ENCODE peak calls at places on chromosomes 6 and 20, in nine cellular contexts. L is CD4-positive, alpha-beta T cell; S is PC-3; D is HFFc6; P is BJ; C is neural crest cell; X is upper lobe of right lung; U is mammary epithelial cell; K is heart left ventricle. B is an unnamed sample.

GRCh38 chr6:108581237-108581931 is 20.7 kb downstream of the FOXO3 start:
- DNase-seq in L (no peak), S (peak), D (peak), P (no peak), C (no peak), X (no peak), U (peak), K (no peak), B (no peak)

GRCh38 chr20:20824924-20825584 is 112.6 kb upstream of the RALGAPA2 start:
- DNase-seq in L (peak), S (peak), D (no peak), P (no peak), C (peak), X (peak), U (no peak), K (peak), B (peak)

GRCh38 chr6:85483041-85483700 is 33.3 kb downstream of the NT5E start:
- DNase-seq in L (peak), S (peak), D (peak), P (no peak), C (peak), X (peak), U (peak), K (peak), B (peak)

GRCh38 chr6:104253236-104253635 is 606.5 kb downstream of the HACE1 start:
- DNase-seq in L (no peak), S (peak), D (no peak), P (no peak), C (no peak), X (no peak), U (no peak), K (no peak), B (no peak)

GRCh38 chr6:135546680-135547418 is 49.3 kb upstream of the AHI1 start:
- DNase-seq in L (no peak), S (no peak), D (no peak), P (no peak), C (no peak), X (no peak), U (no peak), K (peak), B (no peak)

GRCh38 chr6:143901885-143902708 is 37.8 kb downstream of the ZC2HC1B start:
- DNase-seq in L (no peak), S (no peak), D (no peak), P (no peak), C (no peak), X (no peak), U (no peak), K (peak), B (no peak)

GRCh38 chr6:68559716-68560115 is 75.4 kb upstream of the ADGRB3 start:
- DNase-seq in L (no peak), S (peak), D (no peak), P (no peak), C (peak), X (no peak), U (no peak), K (no peak), B (no peak)

GRCh38 chr6:167933290-167933689 is 64.2 kb upstream of the KIF25 start:
- DNase-seq in L (no peak), S (no peak), D (no peak), P (no peak), C (no peak), X (no peak), U (no peak), K (no peak), B (no peak)

GRCh38 chr6:161268526-161269210 is 5.2 kb downstream of the AGPAT4 start:
- DNase-seq in L (no peak), S (peak), D (no peak), P (no peak), C (no peak), X (no peak), U (no peak), K (no peak), B (no peak)

DNA sequence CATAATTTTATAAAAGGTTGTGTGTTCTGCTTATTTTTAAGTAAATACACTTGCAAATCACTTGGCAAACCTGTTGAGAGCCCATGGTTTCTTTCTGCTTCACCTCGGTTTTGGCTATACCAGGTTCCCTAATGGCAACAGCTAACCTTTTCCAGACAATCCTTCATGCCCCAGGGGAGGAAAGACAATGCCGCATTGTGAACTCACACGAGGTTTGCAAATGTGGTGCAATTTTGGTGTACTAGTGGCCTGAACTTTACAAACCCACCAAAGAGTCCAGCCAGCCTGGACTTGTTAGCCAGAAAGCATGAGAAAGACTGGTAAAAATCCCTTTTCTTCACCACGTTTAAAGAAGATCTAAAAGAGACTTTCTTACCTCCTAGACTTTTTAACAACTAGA is 84.8 kb upstream of the SOX4 start:
- DNase-seq in L (no peak), S (no peak), D (no peak), P (no peak), C (no peak), X (no peak), U (peak), K (no peak), B (no peak)
- TF ChIP-seq CTCF in L (no peak), S (no peak), D (no peak), P (no peak), C (no peak), X (no peak), U (no peak), K (no peak), B (no peak)

GRCh38 chr20:48544402-48545333 is 283.1 kb downstream of the PREX1 start:
- DNase-seq in L (no peak), S (peak), D (no peak), P (no peak), C (no peak), X (no peak), U (no peak), K (no peak), B (no peak)
- TF ChIP-seq CTCF in L (no peak), S (no peak), D (no peak), P (no peak), C (no peak), X (no peak), U (no peak), K (no peak), B (no peak)

DNA sequence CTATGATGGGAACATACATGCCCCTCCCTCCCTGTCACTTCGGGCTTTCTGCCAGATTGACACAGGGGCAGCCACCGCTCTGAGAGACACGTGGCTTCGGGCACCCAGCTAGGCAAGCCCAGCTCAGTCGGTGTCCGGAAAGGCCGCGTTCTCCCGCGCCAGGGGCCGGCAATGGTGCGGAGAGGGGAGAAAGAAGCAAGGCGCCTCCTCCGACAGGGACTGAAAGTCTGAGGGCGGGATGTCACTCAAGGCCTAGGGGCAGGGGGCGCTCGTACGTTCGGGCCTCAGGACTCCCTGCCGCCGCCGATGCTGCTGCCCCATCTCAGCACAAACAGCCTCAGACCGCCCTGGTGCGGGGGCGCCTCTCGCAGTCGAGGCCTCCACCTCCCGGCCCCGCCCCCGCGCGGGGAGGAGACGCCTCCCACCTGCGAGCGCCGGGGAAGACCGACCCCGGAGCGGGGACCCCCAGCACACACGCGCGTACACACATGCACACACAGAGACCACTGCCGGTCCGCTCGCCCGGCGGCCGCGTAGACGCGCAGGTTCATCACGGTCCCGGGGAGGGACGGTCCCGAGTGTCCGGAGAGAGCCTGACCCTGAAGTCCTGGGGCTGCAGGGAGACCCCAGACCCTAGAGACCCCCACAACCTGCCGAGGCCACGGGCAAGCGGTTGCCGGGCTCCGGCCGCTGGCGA is 1.9 kb downstream of the GRM4 start:
- DNase-seq in L (peak), S (no peak), D (no peak), P (no peak), C (peak), X (peak), U (no peak), K (no peak), B (peak)
- TF ChIP-seq CTCF in L (no peak), S (peak), D (peak), P (peak), C (peak), X (no peak), U (no peak), K (no peak), B (peak)

GRCh38 chr6:44653761-44654218 is 266.3 kb downstream of the CDC5L start:
- DNase-seq in L (no peak), S (no peak), D (peak), P (no peak), C (no peak), X (peak), U (no peak), K (no peak), B (no peak)

GRCh38 chr6:44653091-44653490 is 265.6 kb downstream of the CDC5L start:
- DNase-seq in L (no peak), S (no peak), D (no peak), P (no peak), C (no peak), X (peak), U (no peak), K (no peak), B (no peak)

GRCh38 chr6:44658571-44658970 is 271.1 kb downstream of the CDC5L start:
- DNase-seq in L (no peak), S (no peak), D (no peak), P (no peak), C (no peak), X (no peak), U (no peak), K (no peak), B (no peak)

GRCh38 chr6:44657201-44657824 is 269.8 kb downstream of the CDC5L start:
- DNase-seq in L (no peak), S (no peak), D (no peak), P (no peak), C (no peak), X (peak), U (no peak), K (no peak), B (no peak)

DNA sequence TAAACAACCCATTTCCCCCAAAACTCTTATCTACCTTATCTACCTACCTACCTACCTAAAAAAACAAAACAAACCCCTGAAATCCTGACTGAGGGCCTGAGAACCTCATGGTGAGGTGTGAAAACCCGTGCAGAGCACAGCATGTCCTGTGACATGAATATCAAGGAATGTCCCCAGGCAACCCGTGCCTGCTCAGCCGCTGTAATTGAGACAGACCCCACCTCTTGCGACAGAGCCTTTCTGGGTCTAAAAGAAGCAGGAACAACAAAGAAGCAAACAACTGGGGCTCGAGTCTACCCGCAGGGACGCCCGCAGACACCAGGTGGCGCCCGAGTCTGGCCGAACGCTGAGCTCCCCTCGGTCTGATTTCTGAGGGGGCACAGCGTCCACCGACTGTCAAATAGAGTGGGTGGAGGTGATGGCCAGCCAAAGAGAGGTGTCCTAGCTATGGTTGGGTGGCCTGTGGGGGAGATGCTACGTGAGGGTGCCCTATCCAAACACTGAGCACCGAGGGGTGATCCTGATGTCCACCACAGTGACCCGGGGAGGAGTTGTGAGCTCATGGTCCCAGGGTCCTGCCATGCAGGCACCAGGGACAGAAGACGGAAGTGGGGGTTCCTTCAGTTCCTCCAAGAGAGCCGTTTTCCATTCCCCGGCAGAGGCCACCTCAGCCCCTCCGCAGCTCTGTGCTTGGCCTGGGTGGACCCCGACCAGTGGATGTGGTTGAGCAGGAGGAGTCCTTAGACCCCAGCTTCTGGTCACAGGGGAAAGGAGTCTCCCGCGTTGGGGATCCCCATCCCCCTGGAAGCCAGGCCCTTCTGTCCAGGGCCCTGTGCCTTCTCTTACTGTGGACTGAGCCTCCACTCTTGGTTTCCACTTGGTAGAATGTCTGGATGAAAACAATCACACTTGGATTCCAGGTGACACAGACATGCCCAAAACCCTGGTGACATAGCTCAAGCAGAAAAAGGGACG is 268.1 kb downstream of the CDC5L start:
- DNase-seq in L (peak), S (peak), D (peak), P (no peak), C (peak), X (peak), U (peak), K (peak), B (peak)
- TF ChIP-seq CTCF in L (peak), S (peak), D (peak), P (peak), C (peak), X (peak), U (peak), K (peak), B (peak)

GRCh38 chr6:89313006-89313405 is 2.1 kb downstream of the GABRR2 start:
- DNase-seq in L (no peak), S (peak), D (peak), P (peak), C (no peak), X (no peak), U (peak), K (peak), B (no peak)

GRCh38 chr6:89314692-89315091 is 407 bp downstream of the GABRR2 start:
- DNase-seq in L (no peak), S (no peak), D (no peak), P (no peak), C (no peak), X (no peak), U (no peak), K (no peak), B (no peak)

GRCh38 chr6:89311530-89311852 is 3.6 kb downstream of the GABRR2 start:
- DNase-seq in L (no peak), S (no peak), D (no peak), P (no peak), C (no peak), X (no peak), U (no peak), K (no peak), B (no peak)

GRCh38 chr6:89310929-89311328 is 4.2 kb downstream of the GABRR2 start:
- DNase-seq in L (no peak), S (peak), D (peak), P (peak), C (no peak), X (no peak), U (no peak), K (no peak), B (no peak)

GRCh38 chr6:89311853-89312531 is 3.1 kb downstream of the GABRR2 start:
- DNase-seq in L (no peak), S (peak), D (peak), P (no peak), C (peak), X (no peak), U (no peak), K (peak), B (peak)
- TF ChIP-seq CTCF in L (no peak), S (peak), D (peak), P (peak), C (peak), X (no peak), U (peak), K (peak), B (peak)

GRCh38 chr6:20492099-20492498 is 42.2 kb upstream of the CDKAL1 start:
- DNase-seq in L (no peak), S (no peak), D (no peak), P (no peak), C (no peak), X (no peak), U (no peak), K (no peak), B (no peak)

DNA sequence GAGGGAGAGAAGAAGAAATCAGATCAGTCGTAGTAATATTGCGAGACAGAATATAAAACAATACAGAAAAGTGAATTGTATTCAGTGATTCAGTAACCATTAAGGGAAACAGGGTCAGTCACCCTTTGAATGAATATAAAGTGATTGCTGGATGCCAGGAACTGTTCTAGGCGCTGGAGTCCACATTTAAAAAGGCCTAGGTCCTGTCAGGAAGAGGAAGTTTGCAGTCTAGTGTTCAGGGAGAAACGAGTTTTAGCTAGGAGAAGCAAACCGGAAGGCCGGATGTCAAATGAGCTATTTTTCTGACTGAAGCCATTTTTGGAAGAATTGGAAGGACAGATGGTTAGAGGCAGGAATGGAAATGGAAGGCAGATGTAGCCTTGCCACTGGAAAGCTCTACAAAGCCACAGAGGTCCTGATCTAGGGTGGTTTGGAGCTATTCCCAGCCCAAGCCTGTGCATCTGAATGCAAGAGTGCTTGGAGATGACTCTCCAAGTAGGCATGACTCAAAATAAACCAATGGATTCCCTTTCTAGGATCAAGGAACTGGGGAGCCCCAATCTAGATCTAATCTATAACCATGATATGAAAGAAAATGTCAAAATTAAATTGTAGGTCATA is 36.9 kb upstream of the CDKAL1 start:
- DNase-seq in L (no peak), S (no peak), D (peak), P (peak), C (no peak), X (no peak), U (peak), K (no peak), B (no peak)
- TF ChIP-seq CTCF in L (no peak), S (no peak), D (no peak), P (no peak), C (no peak), X (no peak), U (no peak), K (no peak), B (no peak)

GRCh38 chr6:3607171-3607570 is 144.3 kb downstream of the PXDC1 start:
- DNase-seq in L (no peak), S (no peak), D (no peak), P (no peak), C (no peak), X (no peak), U (no peak), K (no peak), B (no peak)
- TF ChIP-seq CTCF in L (no peak), S (no peak), D (no peak), P (no peak), C (no peak), X (no peak), U (no peak), K (no peak), B (no peak)

B was measured in progenitor cell of endocrine pancreas.